ENCODE peak calls at places on chromosomes 5 and 9, in four cellular contexts. One of them, this sample, is unnamed.

GRCh38 chr9:87270241-87271234 is 227.1 kb upstream of the DAPK1 start:
- DNase-seq in mesenchymal stem cell: peak; percentile 80
- DNase-seq in neuronal stem cell: peak; percentile 40
- DNase-seq in IMR-90: peak; percentile 85
- DNase-seq in this sample: no peak

GRCh38 chr9:71795097-71795807 is 26.9 kb upstream of the CEMIP2 start:
- DNase-seq in mesenchymal stem cell: no peak
- DNase-seq in neuronal stem cell: no peak
- DNase-seq in IMR-90: no peak
- DNase-seq in this sample: no peak

GRCh38 chr5:10562202-10563131 is 1.4 kb upstream of the ANKRD33B start:
- DNase-seq in mesenchymal stem cell: peak; percentile 33
- DNase-seq in neuronal stem cell: no peak
- DNase-seq in IMR-90: peak; percentile 33
- DNase-seq in this sample: no peak

GRCh38 chr9:121230231-121230630 is 28.6 kb upstream of the RAB14 start:
- DNase-seq in mesenchymal stem cell: no peak
- DNase-seq in neuronal stem cell: no peak
- DNase-seq in IMR-90: no peak
- DNase-seq in this sample: no peak

GRCh38 chr5:153562189-153562588 is 71.7 kb downstream of the GRIA1 start:
- DNase-seq in mesenchymal stem cell: peak; percentile 59
- DNase-seq in neuronal stem cell: no peak
- DNase-seq in IMR-90: peak; percentile 57
- DNase-seq in this sample: no peak

GRCh38 chr9:71383308-71383707 is 261.9 kb upstream of the TRPM3 start:
- DNase-seq in mesenchymal stem cell: no peak
- DNase-seq in neuronal stem cell: peak; percentile 71
- DNase-seq in IMR-90: no peak
- DNase-seq in this sample: peak; percentile 30

GRCh38 chr5:1754531-1755220 is 45.0 kb downstream of the MRPL36 start:
- DNase-seq in mesenchymal stem cell: no peak
- DNase-seq in neuronal stem cell: no peak
- DNase-seq in IMR-90: no peak
- DNase-seq in this sample: peak; percentile 18

GRCh38 chr5:172505840-172506638 is 51.7 kb upstream of the SH3PXD2B start:
- DNase-seq in mesenchymal stem cell: no peak
- DNase-seq in neuronal stem cell: no peak
- DNase-seq in IMR-90: no peak
- DNase-seq in this sample: peak; percentile 13

GRCh38 chr5:110851357-110851756 is 112.5 kb downstream of the SLC25A46 start:
- DNase-seq in mesenchymal stem cell: no peak
- DNase-seq in neuronal stem cell: no peak
- DNase-seq in IMR-90: peak; percentile 43
- DNase-seq in this sample: no peak

GRCh38 chr5:172659909-172660628 is 19.0 kb downstream of the NEURL1B start:
- DNase-seq in mesenchymal stem cell: peak; percentile 96
- DNase-seq in neuronal stem cell: peak; percentile 67
- DNase-seq in IMR-90: peak; percentile 94
- DNase-seq in this sample: peak; percentile 64

GRCh38 chr5:111063709-111064322 is 7.7 kb upstream of the TSLP start:
- DNase-seq in mesenchymal stem cell: no peak
- DNase-seq in neuronal stem cell: no peak
- DNase-seq in IMR-90: peak; percentile 30
- DNase-seq in this sample: no peak

GRCh38 chr5:113488645-113489184 is 462 bp upstream of the MCC start:
- DNase-seq in mesenchymal stem cell: no peak
- DNase-seq in neuronal stem cell: no peak
- DNase-seq in IMR-90: peak; percentile 4
- DNase-seq in this sample: no peak

GRCh38 chr5:157665467-157666085 is 5.8 kb upstream of the C5orf52 start:
- DNase-seq in mesenchymal stem cell: peak; percentile 64
- DNase-seq in neuronal stem cell: no peak
- DNase-seq in IMR-90: peak; percentile 89
- DNase-seq in this sample: no peak

GRCh38 chr9:35733109-35733541 is 659 bp downstream of the CREB3 start:
- DNase-seq in mesenchymal stem cell: peak; percentile 80
- DNase-seq in neuronal stem cell: peak; percentile 41
- DNase-seq in IMR-90: peak; percentile 75
- DNase-seq in this sample: peak; percentile 78

GRCh38 chr5:94480511-94480910 is 137.9 kb downstream of the KIAA0825 start:
- DNase-seq in mesenchymal stem cell: no peak
- DNase-seq in neuronal stem cell: no peak
- DNase-seq in IMR-90: peak; percentile 24
- DNase-seq in this sample: no peak

GRCh38 chr5:76528547-76529334 is 94.5 kb downstream of the F2RL2 start:
- DNase-seq in mesenchymal stem cell: no peak
- DNase-seq in neuronal stem cell: no peak
- DNase-seq in IMR-90: no peak
- DNase-seq in this sample: no peak

GRCh38 chr5:136129445-136129844 is 3.2 kb upstream of the SMAD5 start:
- DNase-seq in mesenchymal stem cell: no peak
- DNase-seq in neuronal stem cell: no peak
- DNase-seq in IMR-90: no peak
- DNase-seq in this sample: no peak

GRCh38 chr9:17744786-17745185 is 165.9 kb downstream of the SH3GL2 start:
- DNase-seq in mesenchymal stem cell: peak; percentile 14
- DNase-seq in neuronal stem cell: peak; percentile 53
- DNase-seq in IMR-90: peak; percentile 12
- DNase-seq in this sample: peak; percentile 36

GRCh38 chr9:98455256-98455956 is 200.0 kb upstream of the TBC1D2 start:
- DNase-seq in mesenchymal stem cell: no peak
- DNase-seq in neuronal stem cell: no peak
- DNase-seq in IMR-90: no peak
- DNase-seq in this sample: no peak

GRCh38 chr9:5953743-5954707 is 61.4 kb downstream of the RANBP6 start:
- DNase-seq in mesenchymal stem cell: no peak
- DNase-seq in neuronal stem cell: no peak
- DNase-seq in IMR-90: peak; percentile 25
- DNase-seq in this sample: no peak

GRCh38 chr5:35785601-35786085 is 71.0 kb upstream of the IL7R start:
- DNase-seq in mesenchymal stem cell: peak; percentile 18
- DNase-seq in neuronal stem cell: no peak
- DNase-seq in IMR-90: no peak
- DNase-seq in this sample: no peak

GRCh38 chr9:98231770-98232478 is 23.5 kb downstream of the TBC1D2 start:
- DNase-seq in mesenchymal stem cell: peak; percentile 90
- DNase-seq in neuronal stem cell: no peak
- DNase-seq in IMR-90: peak; percentile 95
- DNase-seq in this sample: no peak

DNA sequence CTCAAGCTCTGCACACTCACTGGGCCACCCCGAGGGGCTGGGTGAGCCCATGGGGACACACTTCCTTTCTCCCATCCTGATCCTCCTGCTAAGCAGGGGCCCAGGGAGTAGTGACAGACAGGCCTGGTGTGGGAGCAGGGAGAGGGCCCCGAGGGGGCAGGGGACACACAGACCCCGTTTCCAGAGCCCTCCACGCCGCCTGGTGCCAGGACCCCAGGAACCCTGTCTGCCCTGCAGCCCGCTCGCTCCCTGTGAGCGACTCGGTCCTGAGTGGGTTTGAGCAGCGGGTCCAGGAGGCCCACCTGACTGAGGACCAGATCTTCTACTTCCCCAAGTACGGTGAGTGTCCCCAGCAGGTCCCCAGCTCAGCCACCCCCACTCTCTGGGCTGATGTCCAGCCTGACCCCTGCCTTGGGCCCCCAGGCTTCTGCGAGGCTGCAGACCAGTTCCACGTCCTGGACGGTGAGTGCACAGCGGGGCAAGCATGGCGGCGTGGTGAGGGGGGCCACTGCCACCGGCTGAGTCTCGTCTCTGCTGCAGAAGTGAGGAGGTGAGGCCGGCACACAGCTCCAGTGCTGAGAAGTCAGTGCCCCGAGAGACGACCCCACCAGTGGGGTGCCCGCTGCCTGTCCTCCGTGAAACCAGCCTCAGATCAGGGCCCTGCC is 1.3 kb downstream of the C8G start:
- DNase-seq in mesenchymal stem cell: no peak
- DNase-seq in neuronal stem cell: no peak
- DNase-seq in IMR-90: no peak
- DNase-seq in this sample: no peak
- H2BK15ac ChIP-seq in mesenchymal stem cell: no peak overlapping the region
- H2BK15ac ChIP-seq in neuronal stem cell: peak overlapping the region; percentile 93
- H2BK15ac ChIP-seq in IMR-90: no peak overlapping the region
- H2BK15ac ChIP-seq in this sample: no peak overlapping the region

GRCh38 chr9:134626576-134627416 is 14.8 kb upstream of the COL5A1 start:
- DNase-seq in mesenchymal stem cell: peak; percentile 85
- DNase-seq in neuronal stem cell: no peak
- DNase-seq in IMR-90: peak; percentile 59
- DNase-seq in this sample: peak; percentile 31
- H2BK15ac ChIP-seq in mesenchymal stem cell: peak overlapping the region; percentile 29
- H2BK15ac ChIP-seq in neuronal stem cell: no peak overlapping the region
- H2BK15ac ChIP-seq in IMR-90: peak overlapping the region; percentile 17
- H2BK15ac ChIP-seq in this sample: no peak overlapping the region

DNA sequence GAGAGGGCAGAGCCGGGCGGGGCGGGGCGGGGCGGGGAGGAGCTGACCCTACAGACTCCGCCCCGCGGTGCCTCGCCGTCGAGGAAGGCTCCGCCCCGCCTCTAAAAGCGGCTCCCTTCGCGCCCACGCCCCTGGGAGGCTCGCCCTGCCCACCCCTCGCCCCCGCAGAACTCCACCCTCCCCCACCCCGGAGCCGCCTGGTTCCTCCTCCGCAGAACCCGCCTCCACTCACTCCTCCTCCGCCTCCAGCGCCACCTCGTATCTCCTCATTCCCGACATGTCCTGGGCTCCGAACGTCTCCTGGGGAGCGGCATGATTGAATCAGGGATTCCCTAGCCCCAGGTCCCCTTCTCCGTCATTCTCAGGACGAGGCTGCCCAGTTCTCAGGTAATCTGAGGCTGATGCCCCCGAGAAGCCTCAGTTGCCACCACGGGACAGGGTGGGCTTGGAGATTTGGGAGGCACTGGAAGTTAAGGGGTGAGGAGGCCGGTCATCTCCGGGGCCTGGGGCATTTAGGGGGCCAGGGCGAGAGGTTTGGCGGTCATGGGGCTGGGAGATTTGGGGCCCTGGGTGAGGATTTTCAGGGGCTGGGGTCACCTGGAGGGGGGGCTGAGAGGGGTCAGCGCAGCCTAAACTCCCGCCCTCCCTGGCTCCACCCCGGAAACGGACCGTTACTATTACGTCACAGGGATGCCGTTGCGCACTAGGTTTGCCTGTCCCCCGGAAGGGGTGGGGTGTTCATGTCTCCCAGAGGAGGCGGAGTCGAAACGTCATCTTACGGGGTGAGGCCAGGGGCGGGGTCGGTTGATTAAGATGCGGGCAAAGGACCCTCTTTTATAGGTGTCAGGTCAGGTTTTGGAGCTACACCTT is 3.2 kb upstream of the CCL27 start:
- DNase-seq in mesenchymal stem cell: peak; percentile 97
- DNase-seq in neuronal stem cell: peak; percentile 90
- DNase-seq in IMR-90: peak; percentile 95
- DNase-seq in this sample: peak; percentile 95
- H2BK15ac ChIP-seq in mesenchymal stem cell: no peak overlapping the region
- H2BK15ac ChIP-seq in neuronal stem cell: peak overlapping the region; percentile 96
- H2BK15ac ChIP-seq in IMR-90: peak overlapping the region; percentile 71
- H2BK15ac ChIP-seq in this sample: no peak overlapping the region

GRCh38 chr5:181170996-181171395 is 23.6 kb downstream of the OR2V2 start:
- DNase-seq in mesenchymal stem cell: peak; percentile 29
- DNase-seq in neuronal stem cell: no peak
- DNase-seq in IMR-90: peak; percentile 37
- DNase-seq in this sample: no peak
- H2BK15ac ChIP-seq in mesenchymal stem cell: no peak overlapping the region
- H2BK15ac ChIP-seq in neuronal stem cell: no peak overlapping the region
- H2BK15ac ChIP-seq in IMR-90: no peak overlapping the region
- H2BK15ac ChIP-seq in this sample: no peak overlapping the region

GRCh38 chr9:16726718-16727451 is 143.6 kb downstream of the BNC2 start:
- DNase-seq in mesenchymal stem cell: peak; percentile 87
- DNase-seq in neuronal stem cell: peak; percentile 77
- DNase-seq in IMR-90: peak; percentile 83
- DNase-seq in this sample: peak; percentile 72

GRCh38 chr9:16727452-16728127 is 142.9 kb downstream of the BNC2 start:
- DNase-seq in mesenchymal stem cell: peak; percentile 35
- DNase-seq in neuronal stem cell: no peak
- DNase-seq in IMR-90: peak; percentile 39
- DNase-seq in this sample: no peak

GRCh38 chr9:16729656-16730055 is 140.8 kb downstream of the BNC2 start:
- DNase-seq in mesenchymal stem cell: peak; percentile 35
- DNase-seq in neuronal stem cell: no peak
- DNase-seq in IMR-90: peak; percentile 19
- DNase-seq in this sample: no peak

GRCh38 chr9:16730162-16730561 is 140.3 kb downstream of the BNC2 start:
- DNase-seq in mesenchymal stem cell: no peak
- DNase-seq in neuronal stem cell: no peak
- DNase-seq in IMR-90: no peak
- DNase-seq in this sample: no peak

GRCh38 chr9:16728128-16728505 is 142.4 kb downstream of the BNC2 start:
- DNase-seq in mesenchymal stem cell: peak; percentile 25
- DNase-seq in neuronal stem cell: no peak
- DNase-seq in IMR-90: peak; percentile 27
- DNase-seq in this sample: no peak
- H2BK15ac ChIP-seq in mesenchymal stem cell: no peak overlapping the region
- H2BK15ac ChIP-seq in neuronal stem cell: no peak overlapping the region
- H2BK15ac ChIP-seq in IMR-90: peak overlapping the region; percentile 92
- H2BK15ac ChIP-seq in this sample: no peak overlapping the region

GRCh38 chr5:39835371-39835770 is 410.6 kb upstream of the DAB2 start:
- DNase-seq in mesenchymal stem cell: no peak
- DNase-seq in neuronal stem cell: no peak
- DNase-seq in IMR-90: no peak
- DNase-seq in this sample: no peak
- H2BK15ac ChIP-seq in mesenchymal stem cell: no peak overlapping the region
- H2BK15ac ChIP-seq in neuronal stem cell: no peak overlapping the region
- H2BK15ac ChIP-seq in IMR-90: no peak overlapping the region
- H2BK15ac ChIP-seq in this sample: no peak overlapping the region

DNA sequence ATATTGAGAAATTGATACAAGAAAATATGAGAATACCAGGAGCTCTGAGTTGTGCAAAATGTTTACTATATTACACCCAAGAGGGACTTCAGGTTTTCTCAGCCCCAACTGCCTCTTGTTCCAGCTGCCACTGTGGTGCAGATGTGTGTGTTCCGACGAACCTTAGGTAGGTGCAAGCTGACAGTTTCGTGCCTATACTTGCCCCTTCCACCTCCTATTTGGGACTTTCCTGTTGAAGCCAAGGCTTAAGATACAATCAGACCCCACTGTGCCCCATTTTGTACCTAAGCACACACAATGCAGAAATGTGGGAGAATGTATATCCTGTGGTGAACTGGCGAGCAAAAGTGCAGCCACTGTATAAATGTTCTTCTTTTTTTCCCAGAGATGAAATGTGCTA is 80.2 kb downstream of the LURAP1L start:
- DNase-seq in mesenchymal stem cell: no peak
- DNase-seq in neuronal stem cell: no peak
- DNase-seq in IMR-90: no peak
- DNase-seq in this sample: no peak
- H2BK15ac ChIP-seq in mesenchymal stem cell: no peak overlapping the region
- H2BK15ac ChIP-seq in neuronal stem cell: no peak overlapping the region
- H2BK15ac ChIP-seq in IMR-90: no peak overlapping the region
- H2BK15ac ChIP-seq in this sample: no peak overlapping the region